ENCODE peak calls at places on chromosome 6, in ten cellular contexts. P is Panc1, D is BE2C, A is sigmoid colon, N is PC-9, Z is astrocyte of the spinal cord, Y is endothelial cell, H is mesothelial cell of epicardium, C is GM10248, J is GM12865. F is an unnamed sample.

GRCh38 chr6:26250806-26251075 is 114.3 kb upstream of the BTN3A2 start:
- DNase-seq in P (no peak), D (peak), A (no peak), N (no peak), Z (no peak), Y (no peak), H (no peak), C (no peak), J (no peak), F (no peak)

GRCh38 chr6:143804835-143805239 is 38.3 kb upstream of the LTV1 start:
- DNase-seq in P (no peak), D (no peak), A (no peak), N (no peak), Z (no peak), Y (no peak), H (no peak), C (no peak), J (no peak), F (no peak)

GRCh38 chr6:20404641-20405032 is 3.0 kb downstream of the E2F3 start:
- DNase-seq in P (peak), D (peak), A (no peak), N (peak), Z (peak), Y (peak), H (peak), C (peak), J (peak), F (peak)

GRCh38 chr6:20459682-20460081 is 58.0 kb downstream of the E2F3 start:
- DNase-seq in P (no peak), D (no peak), A (no peak), N (no peak), Z (no peak), Y (no peak), H (no peak), C (no peak), J (no peak), F (no peak)

GRCh38 chr6:101117397-101118185 is 236.5 kb upstream of the ASCC3 start:
- DNase-seq in P (no peak), D (no peak), A (no peak), N (no peak), Z (no peak), Y (peak), H (peak), C (no peak), J (no peak), F (no peak)

GRCh38 chr6:13278184-13278583 is 50.2 kb downstream of the TBC1D7 start:
- DNase-seq in P (no peak), D (no peak), A (no peak), N (no peak), Z (no peak), Y (peak), H (no peak), C (no peak), J (peak), F (no peak)

GRCh38 chr6:117483645-117484016 is 1.2 kb downstream of the DCBLD1 start:
- DNase-seq in P (no peak), D (peak), A (no peak), N (no peak), Z (peak), Y (no peak), H (no peak), C (peak), J (peak), F (no peak)

GRCh38 chr6:31143148-31143547 is 4.3 kb upstream of the PSORS1C2 start:
- DNase-seq in P (no peak), D (no peak), A (peak), N (no peak), Z (peak), Y (peak), H (no peak), C (no peak), J (no peak), F (no peak)

GRCh38 chr6:35146453-35146852 is 5.3 kb upstream of the TCP11 start:
- DNase-seq in P (no peak), D (peak), A (no peak), N (peak), Z (peak), Y (peak), H (no peak), C (no peak), J (peak), F (peak)
- TF ChIP-seq CTCF in P (peak), D (peak), A (peak), N (peak), Z (peak), Y (no peak), H (no peak), C (peak), J (peak), F (peak)

GRCh38 chr6:11538049-11538798 is 675 bp downstream of the TMEM170B start:
- DNase-seq in P (no peak), D (peak), A (peak), N (peak), Z (peak), Y (peak), H (peak), C (peak), J (peak), F (no peak)

GRCh38 chr6:11535801-11536230 is 1.7 kb upstream of the TMEM170B start:
- DNase-seq in P (no peak), D (no peak), A (no peak), N (peak), Z (peak), Y (peak), H (no peak), C (no peak), J (no peak), F (no peak)

GRCh38 chr6:11536795-11537194 is 754 bp upstream of the TMEM170B start:
- DNase-seq in P (no peak), D (no peak), A (no peak), N (peak), Z (no peak), Y (peak), H (no peak), C (no peak), J (peak), F (no peak)

GRCh38 chr6:11538799-11539468 is 1.4 kb downstream of the TMEM170B start:
- DNase-seq in P (no peak), D (no peak), A (no peak), N (no peak), Z (no peak), Y (no peak), H (no peak), C (no peak), J (no peak), F (no peak)

GRCh38 chr6:11537229-11538048 is at the start of gene TMEM170B:
- DNase-seq in P (no peak), D (peak), A (peak), N (peak), Z (peak), Y (peak), H (peak), C (peak), J (peak), F (peak)
- TF ChIP-seq CTCF in P (no peak), D (no peak), A (no peak), N (no peak), Z (no peak), Y (no peak), H (no peak), C (no peak), J (no peak), F (no peak)

GRCh38 chr6:41092421-41093140 is 19.8 kb downstream of the NFYA start:
- DNase-seq in P (no peak), D (no peak), A (no peak), N (no peak), Z (peak), Y (no peak), H (no peak), C (peak), J (peak), F (no peak)
- TF ChIP-seq CTCF in P (peak), D (peak), A (peak), N (peak), Z (peak), Y (no peak), H (peak), C (peak), J (peak), F (peak)

GRCh38 chr6:170292778-170293164 is 1.9 kb upstream of the DLL1 start:
- DNase-seq in P (no peak), D (no peak), A (peak), N (no peak), Z (no peak), Y (no peak), H (no peak), C (no peak), J (no peak), F (no peak)
- TF ChIP-seq CTCF in P (peak), D (peak), A (no peak), N (no peak), Z (peak), Y (no peak), H (no peak), C (no peak), J (no peak), F (peak)

DNA sequence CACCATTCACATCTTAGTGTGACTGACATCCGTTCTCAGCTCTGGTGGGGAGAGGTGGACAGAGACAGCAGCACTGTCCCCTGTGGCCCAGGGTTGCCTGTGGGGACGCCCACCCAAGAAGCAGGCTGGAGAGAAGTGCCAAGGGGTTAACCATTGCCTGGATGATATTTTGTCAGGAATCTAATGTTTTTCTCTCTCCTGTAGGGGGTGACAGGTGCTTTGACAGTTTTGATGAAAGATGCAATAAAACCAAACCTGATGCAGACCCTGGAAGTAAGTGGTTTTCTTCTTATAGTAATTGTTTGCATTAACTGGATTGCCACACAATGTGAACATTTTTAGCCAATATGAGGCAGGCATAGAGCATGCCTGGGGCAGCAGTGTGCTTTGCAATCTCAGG is 99.3 kb downstream of the MTHFD1L start:
- DNase-seq in P (no peak), D (no peak), A (no peak), N (no peak), Z (no peak), Y (no peak), H (no peak), C (no peak), J (no peak), F (no peak)
- TF ChIP-seq CTCF in P (no peak), D (peak), A (no peak), N (no peak), Z (no peak), Y (no peak), H (no peak), C (no peak), J (no peak), F (no peak)

GRCh38 chr6:21597243-21597682 is 3.7 kb downstream of the SOX4 start:
- DNase-seq in P (no peak), D (no peak), A (no peak), N (no peak), Z (no peak), Y (no peak), H (no peak), C (no peak), J (no peak), F (no peak)
- TF ChIP-seq CTCF in P (peak), D (no peak), A (no peak), N (peak), Z (no peak), Y (no peak), H (no peak), C (no peak), J (no peak), F (no peak)

GRCh38 chr6:85252085-85252484 is 197.8 kb upstream of the NT5E start:
- DNase-seq in P (no peak), D (no peak), A (no peak), N (no peak), Z (no peak), Y (no peak), H (no peak), C (no peak), J (no peak), F (no peak)
- TF ChIP-seq CTCF in P (no peak), D (no peak), A (no peak), N (no peak), Z (no peak), Y (no peak), H (no peak), C (no peak), J (no peak), F (no peak)

GRCh38 chr6:15662246-15663056 is at the start of gene DTNBP1:
- DNase-seq in P (no peak), D (peak), A (peak), N (peak), Z (peak), Y (peak), H (peak), C (peak), J (peak), F (no peak)
- TF ChIP-seq CTCF in P (no peak), D (no peak), A (no peak), N (no peak), Z (no peak), Y (no peak), H (no peak), C (no peak), J (no peak), F (peak)

GRCh38 chr6:151655099-151655498 is 152.4 kb upstream of the ESR1 start:
- DNase-seq in P (no peak), D (no peak), A (no peak), N (no peak), Z (no peak), Y (no peak), H (no peak), C (no peak), J (no peak), F (no peak)
- TF ChIP-seq CTCF in P (no peak), D (no peak), A (no peak), N (no peak), Z (no peak), Y (no peak), H (no peak), C (no peak), J (no peak), F (no peak)

F was measured in D721Med.